ENCODE peak calls at places on chromosomes 5 and 9, in nine cellular contexts. One of them, this sample, is unnamed.

GRCh38 chr5:173243215-173243614 is 8.2 kb upstream of the NKX2-5 start:
- DNase-seq in frontal cortex: peak
- DNase-seq in IMR-90: no peak
- DNase-seq in NCI-H69: no peak
- DNase-seq in right cardiac atrium: no peak
- DNase-seq in stimulated activated CD4-positive, alpha-beta T cell treated with anti-CD3 and anti-CD28 coated beads, Interleukin-4, amount 100 ng/mL, for 4 hours: no peak
- DNase-seq in stimulated activated naive CD4-positive, alpha-beta T cell treated with Interleukin-2 at 50 U/mL for 16 hours: no peak
- DNase-seq in HCEC 1CT: no peak
- DNase-seq in activated CD4-positive, alpha-beta T cell treated with anti-CD3 and anti-CD28 coated beads for 24 hours: no peak
- DNase-seq in this sample: no peak

GRCh38 chr5:158629591-158630312 is 470.0 kb downstream of the EBF1 start:
- DNase-seq in IMR-90: no peak
- DNase-seq in stimulated activated naive CD4-positive, alpha-beta T cell treated with Interleukin-2 at 50 U/mL for 16 hours: no peak
- DNase-seq in HCEC 1CT: no peak
- DNase-seq in activated CD4-positive, alpha-beta T cell treated with anti-CD3 and anti-CD28 coated beads for 24 hours: no peak
- DNase-seq in NCI-H69: no peak
- DNase-seq in frontal cortex: no peak
- DNase-seq in stimulated activated CD4-positive, alpha-beta T cell treated with anti-CD3 and anti-CD28 coated beads, Interleukin-4, amount 100 ng/mL, for 4 hours: no peak
- DNase-seq in right cardiac atrium: no peak
- DNase-seq in this sample: no peak

GRCh38 chr5:173835662-173836061 is 52.5 kb upstream of the CPEB4 start:
- DNase-seq in stimulated activated naive CD4-positive, alpha-beta T cell treated with Interleukin-2 at 50 U/mL for 16 hours: no peak
- DNase-seq in frontal cortex: no peak
- DNase-seq in activated CD4-positive, alpha-beta T cell treated with anti-CD3 and anti-CD28 coated beads for 24 hours: no peak
- DNase-seq in IMR-90: no peak
- DNase-seq in right cardiac atrium: no peak
- DNase-seq in HCEC 1CT: no peak
- DNase-seq in stimulated activated CD4-positive, alpha-beta T cell treated with anti-CD3 and anti-CD28 coated beads, Interleukin-4, amount 100 ng/mL, for 4 hours: no peak
- DNase-seq in NCI-H69: no peak
- DNase-seq in this sample: no peak

GRCh38 chr9:3768286-3768685 is 242.5 kb upstream of the RFX3 start:
- DNase-seq in NCI-H69: no peak
- DNase-seq in stimulated activated naive CD4-positive, alpha-beta T cell treated with Interleukin-2 at 50 U/mL for 16 hours: no peak
- DNase-seq in stimulated activated CD4-positive, alpha-beta T cell treated with anti-CD3 and anti-CD28 coated beads, Interleukin-4, amount 100 ng/mL, for 4 hours: no peak
- DNase-seq in HCEC 1CT: peak
- DNase-seq in IMR-90: peak
- DNase-seq in frontal cortex: no peak
- DNase-seq in right cardiac atrium: no peak
- DNase-seq in activated CD4-positive, alpha-beta T cell treated with anti-CD3 and anti-CD28 coated beads for 24 hours: no peak
- DNase-seq in this sample: no peak

GRCh38 chr5:59684388-59685003 is 209.0 kb downstream of the PDE4D start:
- DNase-seq in NCI-H69: peak
- DNase-seq in frontal cortex: no peak
- DNase-seq in HCEC 1CT: no peak
- DNase-seq in IMR-90: no peak
- DNase-seq in right cardiac atrium: no peak
- DNase-seq in stimulated activated naive CD4-positive, alpha-beta T cell treated with Interleukin-2 at 50 U/mL for 16 hours: no peak
- DNase-seq in activated CD4-positive, alpha-beta T cell treated with anti-CD3 and anti-CD28 coated beads for 24 hours: no peak
- DNase-seq in stimulated activated CD4-positive, alpha-beta T cell treated with anti-CD3 and anti-CD28 coated beads, Interleukin-4, amount 100 ng/mL, for 4 hours: no peak
- DNase-seq in this sample: no peak

GRCh38 chr9:72292184-72292787 is 72.7 kb downstream of the ZFAND5 start:
- DNase-seq in stimulated activated CD4-positive, alpha-beta T cell treated with anti-CD3 and anti-CD28 coated beads, Interleukin-4, amount 100 ng/mL, for 4 hours: no peak
- DNase-seq in stimulated activated naive CD4-positive, alpha-beta T cell treated with Interleukin-2 at 50 U/mL for 16 hours: no peak
- DNase-seq in activated CD4-positive, alpha-beta T cell treated with anti-CD3 and anti-CD28 coated beads for 24 hours: no peak
- DNase-seq in IMR-90: peak
- DNase-seq in frontal cortex: no peak
- DNase-seq in HCEC 1CT: peak
- DNase-seq in right cardiac atrium: no peak
- DNase-seq in NCI-H69: peak
- DNase-seq in this sample: no peak

GRCh38 chr5:68540798-68541590 is 325.4 kb downstream of the PIK3R1 start:
- DNase-seq in HCEC 1CT: no peak
- DNase-seq in NCI-H69: no peak
- DNase-seq in right cardiac atrium: no peak
- DNase-seq in IMR-90: no peak
- DNase-seq in stimulated activated CD4-positive, alpha-beta T cell treated with anti-CD3 and anti-CD28 coated beads, Interleukin-4, amount 100 ng/mL, for 4 hours: no peak
- DNase-seq in frontal cortex: no peak
- DNase-seq in stimulated activated naive CD4-positive, alpha-beta T cell treated with Interleukin-2 at 50 U/mL for 16 hours: no peak
- DNase-seq in activated CD4-positive, alpha-beta T cell treated with anti-CD3 and anti-CD28 coated beads for 24 hours: no peak
- DNase-seq in this sample: no peak

GRCh38 chr9:88501086-88501485 is 33.9 kb upstream of the NXNL2 start:
- DNase-seq in activated CD4-positive, alpha-beta T cell treated with anti-CD3 and anti-CD28 coated beads for 24 hours: no peak
- DNase-seq in NCI-H69: no peak
- DNase-seq in IMR-90: no peak
- DNase-seq in frontal cortex: no peak
- DNase-seq in HCEC 1CT: no peak
- DNase-seq in stimulated activated naive CD4-positive, alpha-beta T cell treated with Interleukin-2 at 50 U/mL for 16 hours: no peak
- DNase-seq in stimulated activated CD4-positive, alpha-beta T cell treated with anti-CD3 and anti-CD28 coated beads, Interleukin-4, amount 100 ng/mL, for 4 hours: no peak
- DNase-seq in right cardiac atrium: no peak
- DNase-seq in this sample: no peak

GRCh38 chr5:174733091-174733690 is 8.8 kb downstream of the MSX2 start:
- DNase-seq in NCI-H69: no peak
- DNase-seq in activated CD4-positive, alpha-beta T cell treated with anti-CD3 and anti-CD28 coated beads for 24 hours: no peak
- DNase-seq in stimulated activated CD4-positive, alpha-beta T cell treated with anti-CD3 and anti-CD28 coated beads, Interleukin-4, amount 100 ng/mL, for 4 hours: no peak
- DNase-seq in right cardiac atrium: no peak
- DNase-seq in stimulated activated naive CD4-positive, alpha-beta T cell treated with Interleukin-2 at 50 U/mL for 16 hours: no peak
- DNase-seq in frontal cortex: no peak
- DNase-seq in HCEC 1CT: no peak
- DNase-seq in IMR-90: no peak
- DNase-seq in this sample: no peak

GRCh38 chr5:2352101-2352861 is 399.2 kb downstream of the IRX2 start:
- DNase-seq in right cardiac atrium: no peak
- DNase-seq in activated CD4-positive, alpha-beta T cell treated with anti-CD3 and anti-CD28 coated beads for 24 hours: no peak
- DNase-seq in NCI-H69: no peak
- DNase-seq in IMR-90: no peak
- DNase-seq in HCEC 1CT: no peak
- DNase-seq in stimulated activated CD4-positive, alpha-beta T cell treated with anti-CD3 and anti-CD28 coated beads, Interleukin-4, amount 100 ng/mL, for 4 hours: no peak
- DNase-seq in stimulated activated naive CD4-positive, alpha-beta T cell treated with Interleukin-2 at 50 U/mL for 16 hours: no peak
- DNase-seq in frontal cortex: no peak
- DNase-seq in this sample: no peak

GRCh38 chr9:114250235-114250568 is 72.7 kb upstream of the ORM1 start:
- DNase-seq in stimulated activated naive CD4-positive, alpha-beta T cell treated with Interleukin-2 at 50 U/mL for 16 hours: no peak
- DNase-seq in frontal cortex: peak
- DNase-seq in stimulated activated CD4-positive, alpha-beta T cell treated with anti-CD3 and anti-CD28 coated beads, Interleukin-4, amount 100 ng/mL, for 4 hours: no peak
- DNase-seq in NCI-H69: peak
- DNase-seq in HCEC 1CT: no peak
- DNase-seq in right cardiac atrium: peak
- DNase-seq in IMR-90: peak
- DNase-seq in activated CD4-positive, alpha-beta T cell treated with anti-CD3 and anti-CD28 coated beads for 24 hours: no peak
- DNase-seq in this sample: peak

GRCh38 chr5:1386274-1386717 is 41.4 kb upstream of the CLPTM1L start:
- DNase-seq in stimulated activated CD4-positive, alpha-beta T cell treated with anti-CD3 and anti-CD28 coated beads, Interleukin-4, amount 100 ng/mL, for 4 hours: peak
- DNase-seq in right cardiac atrium: peak
- DNase-seq in HCEC 1CT: peak
- DNase-seq in stimulated activated naive CD4-positive, alpha-beta T cell treated with Interleukin-2 at 50 U/mL for 16 hours: peak
- DNase-seq in activated CD4-positive, alpha-beta T cell treated with anti-CD3 and anti-CD28 coated beads for 24 hours: peak
- DNase-seq in frontal cortex: peak
- DNase-seq in NCI-H69: peak
- DNase-seq in IMR-90: no peak
- DNase-seq in this sample: peak

GRCh38 chr9:83062653-83063527 is at the start of gene RASEF:
- DNase-seq in frontal cortex: no peak
- DNase-seq in HCEC 1CT: no peak
- DNase-seq in right cardiac atrium: peak
- DNase-seq in stimulated activated CD4-positive, alpha-beta T cell treated with anti-CD3 and anti-CD28 coated beads, Interleukin-4, amount 100 ng/mL, for 4 hours: no peak
- DNase-seq in stimulated activated naive CD4-positive, alpha-beta T cell treated with Interleukin-2 at 50 U/mL for 16 hours: no peak
- DNase-seq in IMR-90: no peak
- DNase-seq in NCI-H69: peak
- DNase-seq in activated CD4-positive, alpha-beta T cell treated with anti-CD3 and anti-CD28 coated beads for 24 hours: no peak
- DNase-seq in this sample: peak

GRCh38 chr5:74042559-74043357 is 416.8 kb downstream of the ARHGEF28 start:
- DNase-seq in stimulated activated naive CD4-positive, alpha-beta T cell treated with Interleukin-2 at 50 U/mL for 16 hours: no peak
- DNase-seq in stimulated activated CD4-positive, alpha-beta T cell treated with anti-CD3 and anti-CD28 coated beads, Interleukin-4, amount 100 ng/mL, for 4 hours: no peak
- DNase-seq in HCEC 1CT: peak
- DNase-seq in NCI-H69: peak
- DNase-seq in right cardiac atrium: no peak
- DNase-seq in IMR-90: peak
- DNase-seq in activated CD4-positive, alpha-beta T cell treated with anti-CD3 and anti-CD28 coated beads for 24 hours: no peak
- DNase-seq in frontal cortex: no peak
- DNase-seq in this sample: no peak

GRCh38 chr5:36841657-36842056 is 34.9 kb upstream of the NIPBL start:
- DNase-seq in stimulated activated naive CD4-positive, alpha-beta T cell treated with Interleukin-2 at 50 U/mL for 16 hours: no peak
- DNase-seq in IMR-90: no peak
- DNase-seq in stimulated activated CD4-positive, alpha-beta T cell treated with anti-CD3 and anti-CD28 coated beads, Interleukin-4, amount 100 ng/mL, for 4 hours: no peak
- DNase-seq in frontal cortex: no peak
- DNase-seq in HCEC 1CT: no peak
- DNase-seq in activated CD4-positive, alpha-beta T cell treated with anti-CD3 and anti-CD28 coated beads for 24 hours: no peak
- DNase-seq in NCI-H69: no peak
- DNase-seq in right cardiac atrium: no peak
- DNase-seq in this sample: no peak